ENCODE peak calls at places on chromosomes 6 and 20, in four cellular contexts. One of them, this sample, is unnamed.

GRCh38 chr20:51457281-51457932 is 85.1 kb downstream of the NFATC2 start:
- DNase-seq in mesendoderm: no peak
- DNase-seq in cardiac muscle cell: peak; percentile 82
- DNase-seq in H1: no peak
- DNase-seq in this sample: peak; percentile 96

GRCh38 chr6:34556031-34556471 is at the start of gene SPDEF:
- DNase-seq in mesendoderm: no peak
- DNase-seq in cardiac muscle cell: no peak
- DNase-seq in H1: no peak
- DNase-seq in this sample: no peak

GRCh38 chr6:145244712-145245111 is 490.6 kb downstream of the EPM2A start:
- DNase-seq in mesendoderm: no peak
- DNase-seq in cardiac muscle cell: peak; percentile 38
- DNase-seq in H1: no peak
- DNase-seq in this sample: no peak

GRCh38 chr6:147310511-147310910 is 106.3 kb downstream of the STXBP5 start:
- DNase-seq in mesendoderm: no peak
- DNase-seq in cardiac muscle cell: no peak
- DNase-seq in H1: no peak
- DNase-seq in this sample: no peak

GRCh38 chr6:133888931-133889556 is at the start of gene TCF21:
- DNase-seq in mesendoderm: peak; percentile 70
- DNase-seq in cardiac muscle cell: peak; percentile 85
- DNase-seq in H1: peak; percentile 72
- DNase-seq in this sample: peak; percentile 92

GRCh38 chr20:51469578-51470520 is 72.7 kb downstream of the NFATC2 start:
- DNase-seq in mesendoderm: no peak
- DNase-seq in cardiac muscle cell: no peak
- DNase-seq in H1: no peak
- DNase-seq in this sample: no peak

GRCh38 chr20:6828794-6829423 is 61.4 kb downstream of the BMP2 start:
- DNase-seq in mesendoderm: peak; percentile 82
- DNase-seq in cardiac muscle cell: peak; percentile 71
- DNase-seq in H1: peak; percentile 69
- DNase-seq in this sample: peak; percentile 27

GRCh38 chr20:17857639-17858449 is 110.8 kb downstream of the SNX5 start:
- DNase-seq in mesendoderm: no peak
- DNase-seq in cardiac muscle cell: no peak
- DNase-seq in H1: no peak
- DNase-seq in this sample: no peak

GRCh38 chr6:94454231-94454630 is 1034.9 kb upstream of the EPHA7 start:
- DNase-seq in mesendoderm: no peak
- DNase-seq in cardiac muscle cell: no peak
- DNase-seq in H1: no peak
- DNase-seq in this sample: no peak

GRCh38 chr20:38581830-38582358 is 897 bp downstream of the ADIG start:
- DNase-seq in mesendoderm: no peak
- DNase-seq in cardiac muscle cell: no peak
- DNase-seq in H1: no peak
- DNase-seq in this sample: no peak

GRCh38 chr20:15205719-15206118 is 868.3 kb upstream of the FLRT3 start:
- DNase-seq in mesendoderm: no peak
- DNase-seq in cardiac muscle cell: no peak
- DNase-seq in H1: no peak
- DNase-seq in this sample: no peak

GRCh38 chr6:153012856-153013255 is 10.3 kb upstream of the MTRF1L start:
- DNase-seq in mesendoderm: no peak
- DNase-seq in cardiac muscle cell: no peak
- DNase-seq in H1: no peak
- DNase-seq in this sample: no peak

GRCh38 chr6:5997420-5998093 is 9.2 kb downstream of the NRN1 start:
- DNase-seq in mesendoderm: peak; percentile 70
- DNase-seq in cardiac muscle cell: no peak
- DNase-seq in H1: no peak
- DNase-seq in this sample: peak; percentile 53

GRCh38 chr6:156715839-156716238 is 61.3 kb upstream of the ARID1B start:
- DNase-seq in mesendoderm: no peak
- DNase-seq in cardiac muscle cell: no peak
- DNase-seq in H1: no peak
- DNase-seq in this sample: no peak

GRCh38 chr20:38844963-38845362 is 39.5 kb downstream of the PPP1R16B start:
- DNase-seq in mesendoderm: no peak
- DNase-seq in cardiac muscle cell: no peak
- DNase-seq in H1: no peak
- DNase-seq in this sample: no peak

GRCh38 chr6:15063253-15063853 is 182.5 kb upstream of the JARID2 start:
- DNase-seq in mesendoderm: no peak
- DNase-seq in cardiac muscle cell: no peak
- DNase-seq in H1: no peak
- DNase-seq in this sample: no peak

GRCh38 chr6:14598017-14598864 is 480.7 kb downstream of the CD83 start:
- DNase-seq in mesendoderm: no peak
- DNase-seq in cardiac muscle cell: no peak
- DNase-seq in H1: no peak
- DNase-seq in this sample: no peak

GRCh38 chr20:33812673-33813462 is 1.7 kb downstream of the CHMP4B start:
- DNase-seq in mesendoderm: no peak
- DNase-seq in cardiac muscle cell: no peak
- DNase-seq in H1: no peak
- DNase-seq in this sample: no peak

GRCh38 chr20:37990571-37991151 is 42.6 kb downstream of the TTI1 start:
- DNase-seq in mesendoderm: no peak
- DNase-seq in cardiac muscle cell: peak; percentile 65
- DNase-seq in H1: no peak
- DNase-seq in this sample: no peak

GRCh38 chr20:35207950-35208611 is 18.4 kb upstream of the MMP24 start:
- DNase-seq in mesendoderm: peak; percentile 76
- DNase-seq in cardiac muscle cell: peak; percentile 88
- DNase-seq in H1: peak; percentile 81
- DNase-seq in this sample: peak; percentile 71

GRCh38 chr6:158654498-158654897 is 4.6 kb downstream of the SYTL3 start:
- DNase-seq in mesendoderm: no peak
- DNase-seq in cardiac muscle cell: peak; percentile 88
- DNase-seq in H1: no peak
- DNase-seq in this sample: peak; percentile 92

GRCh38 chr6:168155193-168155592 is 76.2 kb upstream of the FRMD1 start:
- DNase-seq in mesendoderm: no peak
- DNase-seq in cardiac muscle cell: peak; percentile 42
- DNase-seq in H1: no peak
- DNase-seq in this sample: peak; percentile 50

GRCh38 chr6:142679907-142680306 is 265.1 kb downstream of the HIVEP2 start:
- DNase-seq in mesendoderm: no peak
- DNase-seq in cardiac muscle cell: no peak
- DNase-seq in H1: no peak
- DNase-seq in this sample: no peak

GRCh38 chr20:57332105-57333089 is 2.8 kb downstream of the SPO11 start:
- DNase-seq in mesendoderm: no peak
- DNase-seq in cardiac muscle cell: no peak
- DNase-seq in H1: no peak
- DNase-seq in this sample: no peak

GRCh38 chr20:35312348-35312747 is 20.1 kb upstream of the FAM83C start:
- DNase-seq in mesendoderm: peak; percentile 86
- DNase-seq in cardiac muscle cell: peak; percentile 78
- DNase-seq in H1: no peak
- DNase-seq in this sample: peak; percentile 95

GRCh38 chr20:62596486-62596885 is 45.8 kb upstream of the SLCO4A1 start:
- DNase-seq in mesendoderm: no peak
- DNase-seq in cardiac muscle cell: no peak
- DNase-seq in H1: no peak
- DNase-seq in this sample: no peak

GRCh38 chr6:10205892-10206291 is 209.0 kb downstream of the TFAP2A start:
- DNase-seq in mesendoderm: no peak
- DNase-seq in cardiac muscle cell: no peak
- DNase-seq in H1: no peak
- DNase-seq in this sample: no peak

GRCh38 chr6:16345449-16346330 is 107.3 kb downstream of the GMPR start:
- DNase-seq in mesendoderm: peak; percentile 49
- DNase-seq in cardiac muscle cell: peak; percentile 64
- DNase-seq in H1: no peak
- DNase-seq in this sample: peak; percentile 71

GRCh38 chr6:47741807-47742206 is 40.0 kb upstream of the OPN5 start:
- DNase-seq in mesendoderm: no peak
- DNase-seq in cardiac muscle cell: peak; percentile 63
- DNase-seq in H1: no peak
- DNase-seq in this sample: peak; percentile 71

GRCh38 chr20:16272961-16273360 is 300.3 kb downstream of the KIF16B start:
- DNase-seq in mesendoderm: no peak
- DNase-seq in cardiac muscle cell: no peak
- DNase-seq in H1: no peak
- DNase-seq in this sample: no peak

GRCh38 chr6:36913082-36913481 is 27.3 kb downstream of the C6orf89 start:
- DNase-seq in mesendoderm: no peak
- DNase-seq in cardiac muscle cell: no peak
- DNase-seq in H1: no peak
- DNase-seq in this sample: no peak

GRCh38 chr6:36917541-36918193 is 31.9 kb downstream of the C6orf89 start:
- DNase-seq in mesendoderm: no peak
- DNase-seq in cardiac muscle cell: peak; percentile 41
- DNase-seq in H1: no peak
- DNase-seq in this sample: peak; percentile 87

GRCh38 chr6:36914227-36914794 is 28.6 kb downstream of the C6orf89 start:
- DNase-seq in mesendoderm: peak; percentile 84
- DNase-seq in cardiac muscle cell: no peak
- DNase-seq in H1: peak; percentile 80
- DNase-seq in this sample: peak; percentile 72

GRCh38 chr6:36915599-36915998 is 29.8 kb downstream of the C6orf89 start:
- DNase-seq in mesendoderm: no peak
- DNase-seq in cardiac muscle cell: no peak
- DNase-seq in H1: no peak
- DNase-seq in this sample: no peak

GRCh38 chr6:36916159-36916558 is 30.4 kb downstream of the C6orf89 start:
- DNase-seq in mesendoderm: no peak
- DNase-seq in cardiac muscle cell: no peak
- DNase-seq in H1: no peak
- DNase-seq in this sample: no peak
- H3K36me3 ChIP-seq in mesendoderm: no peaks in the 10 kb centered on the region
- H3K36me3 ChIP-seq in cardiac muscle cell: peaks cover 7% of the 10 kb centered on the region
- H3K36me3 ChIP-seq in H1: no peaks in the 10 kb centered on the region
- H3K36me3 ChIP-seq in this sample: peaks cover 50% of the 10 kb centered on the region

GRCh38 chr6:151322570-151322969 is 68.8 kb downstream of the ZBTB2 start:
- DNase-seq in mesendoderm: no peak
- DNase-seq in cardiac muscle cell: no peak
- DNase-seq in H1: no peak
- DNase-seq in this sample: no peak

GRCh38 chr6:151321438-151321837 is 69.9 kb downstream of the ZBTB2 start:
- DNase-seq in mesendoderm: no peak
- DNase-seq in cardiac muscle cell: no peak
- DNase-seq in H1: no peak
- DNase-seq in this sample: no peak

GRCh38 chr6:151324079-151324825 is 67.1 kb downstream of the ZBTB2 start:
- DNase-seq in mesendoderm: peak; percentile 92
- DNase-seq in cardiac muscle cell: peak; percentile 93
- DNase-seq in H1: peak; percentile 97
- DNase-seq in this sample: peak; percentile 89

GRCh38 chr6:151327079-151327478 is 64.3 kb downstream of the ZBTB2 start:
- DNase-seq in mesendoderm: no peak
- DNase-seq in cardiac muscle cell: peak; percentile 28
- DNase-seq in H1: no peak
- DNase-seq in this sample: no peak

GRCh38 chr6:151325075-151326050 is 66.0 kb downstream of the ZBTB2 start:
- DNase-seq in mesendoderm: peak; percentile 48
- DNase-seq in cardiac muscle cell: peak; percentile 74
- DNase-seq in H1: no peak
- DNase-seq in this sample: peak; percentile 79
- H3K4me3 ChIP-seq in mesendoderm: peak overlapping the region; percentile 7
- H3K4me3 ChIP-seq in cardiac muscle cell: peak overlapping the region; percentile 46
- H3K4me3 ChIP-seq in H1: peak overlapping the region; percentile 77
- H3K4me3 ChIP-seq in this sample: peak overlapping the region; percentile 48

GRCh38 chr20:1163653-1164052 is 21.1 kb downstream of the TMEM74B start:
- DNase-seq in mesendoderm: no peak
- DNase-seq in cardiac muscle cell: no peak
- DNase-seq in H1: no peak
- DNase-seq in this sample: no peak
- H3K36me3 ChIP-seq in mesendoderm: peaks cover 12% of the 10 kb centered on the region
- H3K36me3 ChIP-seq in cardiac muscle cell: peaks cover 35% of the 10 kb centered on the region
- H3K36me3 ChIP-seq in H1: peaks cover 37% of the 10 kb centered on the region
- H3K36me3 ChIP-seq in this sample: no peaks in the 10 kb centered on the region

GRCh38 chr20:36644032-36644712 is 1.8 kb downstream of the SLA2 start:
- DNase-seq in mesendoderm: no peak
- DNase-seq in cardiac muscle cell: no peak
- DNase-seq in H1: no peak
- DNase-seq in this sample: no peak
- H3K4me3 ChIP-seq in mesendoderm: no peak overlapping the region
- H3K4me3 ChIP-seq in cardiac muscle cell: no peak overlapping the region
- H3K4me3 ChIP-seq in H1: no peak overlapping the region
- H3K4me3 ChIP-seq in this sample: no peak overlapping the region

GRCh38 chr6:37280162-37280895 is 22.4 kb upstream of the TMEM217 start:
- DNase-seq in mesendoderm: no peak
- DNase-seq in cardiac muscle cell: no peak
- DNase-seq in H1: no peak
- DNase-seq in this sample: no peak
- H3K36me3 ChIP-seq in mesendoderm: peaks cover 6% of the 10 kb centered on the region
- H3K36me3 ChIP-seq in cardiac muscle cell: peaks cover 17% of the 10 kb centered on the region
- H3K36me3 ChIP-seq in H1: peaks cover 35% of the 10 kb centered on the region
- H3K36me3 ChIP-seq in this sample: peaks cover 12% of the 10 kb centered on the region

DNA sequence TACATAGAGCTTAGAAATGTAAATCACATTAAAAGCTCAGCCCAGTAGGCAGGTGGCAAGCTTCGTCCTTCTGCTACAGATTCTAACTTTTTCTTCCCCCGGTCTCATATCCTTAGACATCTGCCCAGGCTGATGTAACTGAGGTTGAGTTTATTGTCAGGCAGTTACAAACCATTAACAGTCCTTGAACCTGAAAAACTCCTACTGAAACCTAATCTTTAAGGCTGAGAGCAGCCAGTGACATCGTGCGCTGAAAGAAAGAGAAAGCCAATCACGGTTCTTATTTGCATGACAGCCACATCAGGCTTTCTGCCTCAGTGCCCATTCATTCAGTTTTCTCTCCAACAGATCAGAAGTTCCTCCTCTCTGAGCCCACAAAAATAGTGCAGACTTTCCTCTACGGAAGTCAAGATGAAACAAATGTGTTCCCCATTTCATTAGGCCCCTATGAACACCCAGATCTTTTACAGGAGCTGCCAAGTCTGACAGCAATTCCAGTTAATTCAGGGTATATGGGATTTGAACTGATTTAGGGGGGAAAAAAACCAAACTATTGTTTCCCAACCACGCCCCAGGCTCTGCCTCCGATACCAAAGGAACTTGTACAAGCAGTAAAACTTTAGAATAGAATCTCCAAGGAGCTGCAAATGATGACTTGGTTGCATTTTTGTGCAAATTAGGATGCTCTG is at the start of gene NHSL1:
- DNase-seq in mesendoderm: peak; percentile 81
- DNase-seq in cardiac muscle cell: no peak
- DNase-seq in H1: no peak
- DNase-seq in this sample: no peak
- H3K4me3 ChIP-seq in mesendoderm: no peak within 1 kb of the TSS
- H3K4me3 ChIP-seq in cardiac muscle cell: no peak within 1 kb of the TSS
- H3K4me3 ChIP-seq in H1: peak within 1 kb of the TSS; percentile 30
- H3K4me3 ChIP-seq in this sample: no peak within 1 kb of the TSS

GRCh38 chr20:63694596-63695418 is 1.6 kb upstream of the TNFRSF6B start:
- DNase-seq in mesendoderm: no peak
- DNase-seq in cardiac muscle cell: no peak
- DNase-seq in H1: no peak
- DNase-seq in this sample: no peak
- H3K36me3 ChIP-seq in mesendoderm: no peaks in the 10 kb centered on the region
- H3K36me3 ChIP-seq in cardiac muscle cell: no peaks in the 10 kb centered on the region
- H3K36me3 ChIP-seq in H1: peaks cover 3% of the 10 kb centered on the region
- H3K36me3 ChIP-seq in this sample: peaks cover 36% of the 10 kb centered on the region

This sample was measured in MG63.